ENCODE peak calls at places on chromosomes 16 and 17, in eight cellular contexts. S, C, W, I, D, U, Z and N are unnamed samples.

GRCh38 chr16:21083729-21084268 is 66.8 kb downstream of the DNAH3 start:
- DNase-seq in C (peak), U (peak), Z (peak), W (peak), D (peak), S (peak), I (peak), N (peak)

GRCh38 chr16:12356622-12357365 is 380.3 kb downstream of the SNX29 start:
- DNase-seq in U (no peak), I (no peak), Z (no peak), S (no peak), D (no peak), C (no peak), W (no peak), N (no peak)

GRCh38 chr16:81170824-81171223 is 67.7 kb upstream of the BCO1 start:
- DNase-seq in I (no peak), U (peak), Z (peak), W (no peak), D (no peak), C (no peak), S (no peak), N (no peak)

GRCh38 chr16:70349783-70350182 is 3.1 kb downstream of the DDX19A start:
- DNase-seq in S (no peak), W (no peak), D (no peak), Z (no peak), C (no peak), I (no peak), U (no peak), N (no peak)

GRCh38 chr17:55743103-55743679 is 7.7 kb upstream of the PCTP start:
- DNase-seq in S (no peak), U (no peak), C (no peak), I (peak), Z (peak), D (no peak), W (no peak), N (no peak)

GRCh38 chr17:73256220-73256619 is 5.5 kb downstream of the CPSF4L start:
- DNase-seq in Z (no peak), W (no peak), S (no peak), D (no peak), U (peak), C (no peak), I (no peak), N (no peak)

GRCh38 chr17:39177256-39177655 is 11.3 kb upstream of the ARL5C start:
- DNase-seq in W (no peak), Z (no peak), U (peak), D (no peak), I (no peak), S (no peak), C (no peak), N (no peak)

GRCh38 chr16:84360170-84360569 is 8.2 kb upstream of the ATP2C2 start:
- DNase-seq in C (no peak), D (peak), U (no peak), Z (no peak), I (no peak), S (no peak), W (peak), N (no peak)

GRCh38 chr16:8591451-8591850 is 1.1 kb upstream of the TMEM114 start:
- DNase-seq in W (no peak), I (no peak), S (no peak), U (no peak), Z (no peak), C (no peak), D (no peak), N (no peak)

GRCh38 chr17:42311240-42312034 is 23.1 kb downstream of the STAT5A start:
- DNase-seq in C (no peak), U (peak), Z (no peak), D (no peak), W (peak), I (no peak), S (no peak), N (no peak)

GRCh38 chr17:3030096-3030495 is 33.3 kb downstream of the OR1D5 start:
- DNase-seq in Z (no peak), U (no peak), D (no peak), S (no peak), I (no peak), W (peak), C (no peak), N (no peak)

GRCh38 chr17:83058478-83059167 is 20.8 kb upstream of the METRNL start:
- DNase-seq in W (no peak), Z (no peak), D (no peak), I (no peak), C (no peak), U (peak), S (no peak), N (no peak)